ENCODE peak calls at places on chromosome 9, in ten cellular contexts. N is fibroblast of lung, Q is upper lobe of right lung, O is foreskin fibroblast, Z is lung, V is cardiac muscle cell, I is MM.1S, S is fibroblast of villous mesenchyme, P is AG04450, M is heart left ventricle. D is an unnamed sample.

GRCh38 chr9:73023025-73023541 is 70.2 kb upstream of the ALDH1A1 start:
- DNase-seq in V (peak), I (peak), N (peak), M (no peak), Q (no peak), Z (no peak), P (peak), O (peak), S (peak), D (peak)

GRCh38 chr9:93681316-93682154 is 105.2 kb downstream of the PHF2 start:
- DNase-seq in Z (peak), V (no peak), P (no peak), I (no peak), S (no peak), Q (peak), O (no peak), N (no peak), M (peak), D (no peak)

GRCh38 chr9:37746448-37747270 is 6.9 kb upstream of the TRMT10B start:
- DNase-seq in M (no peak), Z (no peak), S (peak), V (no peak), Q (no peak), O (peak), N (peak), P (peak), I (no peak), D (peak)

GRCh38 chr9:2132484-2133082 is 117.4 kb downstream of the SMARCA2 start:
- DNase-seq in Q (no peak), Z (no peak), I (peak), P (no peak), V (peak), M (no peak), S (peak), N (peak), O (peak), D (no peak)

GRCh38 chr9:114989600-114990410 is 59.4 kb upstream of the TNFSF8 start:
- DNase-seq in M (no peak), V (no peak), S (no peak), Q (no peak), O (no peak), N (no peak), I (peak), Z (no peak), P (no peak), D (no peak)

GRCh38 chr9:114448706-114449105 is 56.6 kb downstream of the WHRN start:
- DNase-seq in S (no peak), V (no peak), N (peak), Q (peak), P (no peak), O (peak), I (no peak), Z (no peak), M (no peak), D (no peak)

GRCh38 chr9:112624711-112625707 is 92.9 kb downstream of the INIP start:
- DNase-seq in Q (no peak), M (no peak), Z (no peak), I (no peak), O (no peak), V (no peak), S (no peak), N (no peak), P (no peak), D (no peak)

GRCh38 chr9:100587375-100587774 is 9.5 kb downstream of the CAVIN4 start:
- DNase-seq in M (no peak), S (no peak), V (no peak), I (no peak), Z (no peak), Q (no peak), O (no peak), N (no peak), P (no peak), D (no peak)

GRCh38 chr9:125631391-125632085 is 75.5 kb downstream of the MAPKAP1 start:
- DNase-seq in N (peak), S (peak), O (peak), V (peak), I (peak), Q (no peak), P (no peak), M (no peak), Z (no peak), D (no peak)

DNA sequence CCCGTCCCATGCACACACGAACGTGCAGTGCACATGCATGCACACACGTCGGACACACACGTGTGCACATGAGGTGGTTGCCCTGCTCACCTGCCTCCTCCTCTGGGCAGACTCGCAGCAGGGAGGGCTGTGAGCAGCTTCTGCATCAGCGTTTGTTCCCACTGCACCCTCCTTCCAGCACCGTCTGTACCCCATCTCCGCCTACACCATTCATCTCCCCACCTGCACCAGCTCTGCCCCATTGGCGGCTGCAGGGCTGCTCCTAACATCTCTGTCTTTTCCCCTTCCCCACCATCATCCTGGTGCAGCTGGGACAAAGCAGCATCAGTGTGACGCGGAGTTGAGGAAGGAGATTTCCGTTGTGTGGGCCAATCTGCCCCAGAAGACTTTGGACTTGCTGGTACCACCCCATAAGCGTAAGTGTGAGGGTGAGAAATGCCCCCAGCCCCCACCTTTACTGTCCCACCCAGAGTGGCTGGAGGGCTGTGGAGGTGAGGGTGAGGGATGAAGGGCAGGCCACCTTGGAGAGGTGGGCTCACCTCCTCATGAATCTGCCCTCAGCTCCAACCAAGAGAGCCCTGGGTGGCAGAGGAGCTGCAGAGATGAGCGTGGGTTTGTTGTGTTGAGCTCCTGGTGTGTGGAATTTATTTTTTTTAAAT is 234.6 kb downstream of the CACNA1B start:
- DNase-seq in Q (peak), V (no peak), S (no peak), Z (no peak), I (no peak), P (no peak), O (no peak), N (no peak), M (no peak), D (no peak)
- H3K4me3 ChIP-seq in Q (no peak), V (no peak), S (no peak), Z (no peak), I (no peak), P (no peak), O (no peak), N (no peak), M (no peak), D (no peak)

GRCh38 chr9:14348241-14349140 is 34.5 kb upstream of the NFIB start:
- DNase-seq in P (no peak), S (peak), M (peak), I (no peak), Z (no peak), V (no peak), O (no peak), N (peak), Q (no peak), D (no peak)

GRCh38 chr9:14349818-14350333 is 35.9 kb upstream of the NFIB start:
- DNase-seq in I (no peak), N (no peak), M (peak), O (no peak), S (no peak), Q (no peak), P (no peak), Z (no peak), V (no peak), D (no peak)

GRCh38 chr9:14347408-14348224 is 33.7 kb upstream of the NFIB start:
- DNase-seq in Z (no peak), O (no peak), S (peak), N (peak), M (peak), V (peak), I (no peak), Q (no peak), P (no peak), D (no peak)

GRCh38 chr9:14350766-14351165 is 36.8 kb upstream of the NFIB start:
- DNase-seq in P (no peak), O (no peak), Z (no peak), M (no peak), V (no peak), I (no peak), Q (no peak), N (no peak), S (no peak), D (no peak)

DNA sequence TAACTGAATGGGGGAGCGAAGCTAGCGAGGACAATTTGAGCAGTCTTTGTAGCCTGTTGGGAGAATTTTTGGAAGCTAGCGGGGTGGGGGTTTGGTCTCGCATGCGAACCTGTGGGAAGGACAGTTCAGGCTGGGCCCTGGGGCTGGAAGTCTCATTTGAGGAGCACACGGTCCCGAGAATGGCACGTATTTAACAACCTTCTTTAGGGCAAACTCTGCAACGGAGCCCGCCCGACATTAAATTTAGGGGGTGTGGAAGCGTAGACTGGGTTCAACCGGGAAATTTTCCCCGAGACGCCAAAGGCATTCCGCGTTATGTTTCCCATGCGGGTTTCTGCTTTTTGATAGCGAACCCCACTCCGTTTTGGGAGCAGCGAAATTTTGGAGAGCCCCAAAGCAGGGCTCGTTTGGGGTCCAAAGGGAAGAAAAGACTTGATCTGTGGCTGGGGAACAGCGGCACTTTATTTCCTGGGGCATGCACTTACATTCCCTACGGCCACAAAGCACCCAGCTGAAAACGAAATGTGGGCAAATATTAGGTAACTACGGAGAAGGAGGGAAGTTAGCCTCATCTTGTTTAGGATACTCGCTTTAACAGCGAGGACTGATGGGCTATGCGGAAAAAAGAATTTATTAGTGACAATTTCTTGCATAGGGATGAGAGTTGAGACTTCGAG is 35.3 kb upstream of the NFIB start:
- DNase-seq in V (no peak), I (no peak), M (no peak), Q (no peak), O (no peak), S (no peak), P (no peak), N (peak), Z (no peak), D (no peak)
- H3K4me3 ChIP-seq in V (peak), I (no peak), M (peak), Q (peak), O (no peak), S (no peak), P (no peak), N (peak), Z (no peak), D (peak)

GRCh38 chr9:89313842-89314241 is 2.8 kb downstream of the CKS2 start:
- DNase-seq in N (no peak), Z (no peak), V (no peak), M (no peak), O (peak), Q (no peak), S (no peak), I (no peak), P (no peak), D (no peak)
- H3K4me3 ChIP-seq in N (peak), Z (no peak), V (peak), M (no peak), O (peak), Q (no peak), S (peak), I (peak), P (peak), D (peak)

DNA sequence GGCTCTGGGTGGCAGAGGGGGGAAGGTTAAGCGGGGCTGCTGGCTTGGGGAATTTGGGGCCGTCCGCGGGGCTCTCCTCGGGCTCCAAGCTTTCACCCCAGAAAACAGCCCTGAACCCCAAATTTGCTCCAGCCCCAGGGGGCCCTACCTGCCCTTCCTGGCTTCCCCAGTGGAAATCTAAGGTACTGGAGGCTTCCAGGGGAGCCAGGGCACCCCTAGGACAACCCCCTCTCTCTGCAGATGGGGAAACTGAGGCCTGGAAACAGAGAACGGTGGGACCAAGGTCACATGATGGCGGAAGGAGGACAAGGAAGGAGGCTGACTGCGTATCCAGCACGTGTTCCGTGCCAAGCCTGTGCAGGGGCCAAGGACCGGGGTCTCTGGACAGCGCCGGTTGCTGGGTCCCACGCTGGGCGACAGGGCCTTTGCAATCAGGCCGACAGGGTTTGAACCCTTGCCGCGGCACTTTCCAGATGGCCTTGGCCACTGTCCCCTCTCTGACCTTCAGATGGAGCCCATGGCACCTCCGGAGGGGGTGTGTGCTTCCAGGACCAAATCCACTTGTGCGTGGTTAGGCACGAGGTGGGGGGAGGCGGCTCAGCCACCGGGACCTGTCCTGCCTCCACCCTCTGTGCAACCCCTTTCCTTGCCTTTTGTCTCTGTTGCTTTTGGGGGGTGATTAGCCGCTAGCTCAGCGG is 183.1 kb downstream of the C9orf50 start:
- DNase-seq in I (no peak), M (peak), Z (no peak), S (no peak), N (no peak), V (no peak), O (no peak), P (no peak), Q (no peak), D (no peak)
- H3K4me3 ChIP-seq in I (peak), M (peak), Z (no peak), S (peak), N (peak), V (peak), O (peak), P (peak), Q (peak), D (peak)

GRCh38 chr9:131405429-131405828 is 11.5 kb downstream of the PRRC2B start:
- DNase-seq in M (peak), N (no peak), Q (no peak), P (no peak), S (peak), O (no peak), Z (no peak), I (no peak), V (peak), D (peak)
- H3K4me3 ChIP-seq in M (no peak), N (no peak), Q (no peak), P (peak), S (no peak), O (no peak), Z (no peak), I (no peak), V (no peak), D (peak)

GRCh38 chr9:105296445-105296844 is 52.0 kb downstream of the SLC44A1 start:
- DNase-seq in M (no peak), I (no peak), S (no peak), N (no peak), O (no peak), Q (no peak), P (no peak), Z (no peak), V (no peak), D (no peak)
- H3K4me3 ChIP-seq in M (no peak), I (no peak), S (no peak), N (no peak), O (no peak), Q (no peak), P (no peak), Z (no peak), V (no peak), D (no peak)